ENCODE peak calls at places on chromosomes 5 and 9, in eight cellular contexts. D, Q, B, S, W, U, N and L are unnamed samples.

GRCh38 chr5:75885849-75886596 is 168.8 kb upstream of the POC5 start:
- DNase-seq in D (no peak), Q (no peak), B (no peak), S (no peak), W (no peak), U (peak), N (no peak), L (peak)

GRCh38 chr5:168239325-168239724 is 52.1 kb upstream of the WWC1 start:
- DNase-seq in D (no peak), Q (no peak), B (no peak), S (no peak), W (no peak), U (no peak), N (no peak), L (no peak)

GRCh38 chr5:120552638-120553037 is 88.5 kb downstream of the PRR16 start:
- DNase-seq in D (no peak), Q (no peak), B (no peak), S (no peak), W (no peak), U (no peak), N (no peak), L (no peak)

GRCh38 chr5:173592050-173592669 is 24.3 kb downstream of the BOD1 start:
- DNase-seq in D (no peak), Q (no peak), B (no peak), S (no peak), W (no peak), U (no peak), N (no peak), L (no peak)

GRCh38 chr5:73337586-73337985 is 111.0 kb downstream of the FOXD1 start:
- DNase-seq in D (no peak), Q (no peak), B (no peak), S (no peak), W (no peak), U (no peak), N (no peak), L (no peak)

GRCh38 chr5:107372723-107373487 is 297.8 kb downstream of the EFNA5 start:
- DNase-seq in D (no peak), Q (no peak), B (no peak), S (no peak), W (no peak), U (no peak), N (no peak), L (no peak)

GRCh38 chr5:2989517-2989916 is 238.0 kb upstream of the IRX2 start:
- DNase-seq in D (no peak), Q (no peak), B (no peak), S (no peak), W (no peak), U (no peak), N (no peak), L (no peak)

GRCh38 chr9:28820741-28821140 is 1247.5 kb upstream of the C9orf72 start:
- DNase-seq in D (no peak), Q (no peak), B (no peak), S (no peak), W (no peak), U (peak), N (no peak), L (no peak)

GRCh38 chr9:93672622-93673270 is 96.4 kb downstream of the PHF2 start:
- DNase-seq in D (peak), Q (peak), B (no peak), S (peak), W (no peak), U (no peak), N (peak), L (peak)

GRCh38 chr9:113668057-113668456 is 204.5 kb downstream of the RGS3 start:
- DNase-seq in D (no peak), Q (no peak), B (no peak), S (no peak), W (no peak), U (no peak), N (no peak), L (no peak)

GRCh38 chr5:638501-639252 is 26.5 kb downstream of the CEP72 start:
- DNase-seq in D (no peak), Q (no peak), B (no peak), S (no peak), W (no peak), U (no peak), N (peak), L (no peak)

GRCh38 chr9:135749171-135750045 is 47.4 kb downstream of the KCNT1 start:
- DNase-seq in D (no peak), Q (no peak), B (peak), S (no peak), W (no peak), U (no peak), N (no peak), L (no peak)

GRCh38 chr5:33441241-33441844 is 578 bp downstream of the TARS1 start:
- DNase-seq in D (no peak), Q (peak), B (peak), S (peak), W (no peak), U (no peak), N (no peak), L (no peak)

GRCh38 chr5:107365355-107366109 is 305.2 kb downstream of the EFNA5 start:
- DNase-seq in D (no peak), Q (no peak), B (no peak), S (no peak), W (peak), U (no peak), N (no peak), L (no peak)

GRCh38 chr5:44774279-44774880 is 34.4 kb upstream of the MRPS30 start:
- DNase-seq in D (no peak), Q (no peak), B (no peak), S (no peak), W (no peak), U (no peak), N (no peak), L (no peak)

GRCh38 chr5:136021016-136021405 is 7.8 kb upstream of the TGFBI start:
- DNase-seq in D (no peak), Q (peak), B (no peak), S (no peak), W (no peak), U (peak), N (no peak), L (peak)

GRCh38 chr5:121378559-121379359 is 472.9 kb upstream of the FTMT start:
- DNase-seq in D (no peak), Q (no peak), B (no peak), S (peak), W (no peak), U (peak), N (peak), L (peak)

GRCh38 chr5:139276426-139276825 is 17.1 kb upstream of the MATR3 start:
- DNase-seq in D (no peak), Q (no peak), B (no peak), S (no peak), W (no peak), U (no peak), N (no peak), L (no peak)

GRCh38 chr5:16508730-16509531 is 43.3 kb upstream of the ZNF622 start:
- DNase-seq in D (peak), Q (no peak), B (peak), S (peak), W (peak), U (peak), N (no peak), L (peak)

GRCh38 chr9:120985759-120986353 is 59.3 kb upstream of the TRAF1 start:
- DNase-seq in D (no peak), Q (no peak), B (no peak), S (no peak), W (peak), U (no peak), N (no peak), L (peak)

GRCh38 chr5:172680921-172681320 is 39.9 kb downstream of the NEURL1B start:
- DNase-seq in D (no peak), Q (no peak), B (no peak), S (no peak), W (no peak), U (no peak), N (no peak), L (no peak)

GRCh38 chr9:35907732-35908483 is 1.4 kb upstream of the SPAAR start:
- DNase-seq in D (peak), Q (no peak), B (peak), S (peak), W (peak), U (peak), N (no peak), L (peak)

GRCh38 chr9:127928232-127929043 is 2.1 kb downstream of the PIP5KL1 start:
- DNase-seq in D (no peak), Q (no peak), B (no peak), S (no peak), W (peak), U (peak), N (no peak), L (no peak)

GRCh38 chr5:153520952-153521351 is 30.5 kb downstream of the GRIA1 start:
- DNase-seq in D (no peak), Q (no peak), B (no peak), S (no peak), W (no peak), U (no peak), N (no peak), L (no peak)